ENCODE peak calls at places on chromosomes 11 and 22, in eight cellular contexts. C, D, Q, Y, T, F, W and B are unnamed samples.

GRCh38 chr22:50516068-50516467 is 8.0 kb downstream of the NCAPH2 start:
- DNase-seq in T (no peak), Y (no peak), C (no peak), F (no peak), W (no peak), D (no peak), Q (no peak), B (no peak)

GRCh38 chr11:105699203-105699602 is 89.3 kb downstream of the GRIA4 start:
- DNase-seq in F (no peak), Y (no peak), T (no peak), D (no peak), Q (no peak), C (no peak), W (no peak), B (no peak)

GRCh38 chr11:117941163-117941707 is 12.0 kb upstream of the TMPRSS13 start:
- DNase-seq in C (no peak), Y (no peak), W (no peak), D (no peak), T (no peak), Q (peak), F (no peak), B (no peak)

GRCh38 chr22:24953294-24954113 is 988 bp downstream of the KIAA1671 start:
- DNase-seq in F (no peak), C (no peak), D (peak), Y (no peak), W (peak), T (no peak), Q (no peak), B (no peak)

GRCh38 chr11:102530558-102530957 is at the start of gene MMP7:
- DNase-seq in C (no peak), D (no peak), W (no peak), T (no peak), Y (no peak), F (no peak), Q (no peak), B (no peak)

GRCh38 chr11:133836076-133836548 is 9.2 kb downstream of the SPATA19 start:
- DNase-seq in W (no peak), F (no peak), Y (no peak), Q (no peak), C (no peak), D (no peak), T (no peak), B (no peak)

GRCh38 chr11:36109850-36110606 is 166.2 kb downstream of the LDLRAD3 start:
- DNase-seq in D (no peak), W (no peak), T (peak), Q (no peak), Y (no peak), C (no peak), F (no peak), B (no peak)

GRCh38 chr11:7892059-7892699 is 38.9 kb downstream of the OR10A6 start:
- DNase-seq in Y (peak), F (no peak), W (no peak), T (no peak), D (no peak), C (no peak), Q (no peak), B (no peak)

GRCh38 chr22:42683599-42684283 is 34.5 kb upstream of the CYB5R3 start:
- DNase-seq in Q (no peak), T (no peak), D (peak), W (no peak), C (no peak), Y (no peak), F (no peak), B (no peak)

GRCh38 chr11:108788565-108789199 is 123.8 kb downstream of the DDX10 start:
- DNase-seq in W (peak), F (no peak), Q (no peak), D (no peak), Y (peak), C (no peak), T (no peak), B (no peak)

GRCh38 chr22:27686534-27686933 is 115.0 kb downstream of the MN1 start:
- DNase-seq in F (no peak), Y (no peak), T (no peak), Q (no peak), C (no peak), W (peak), D (peak), B (no peak)

GRCh38 chr11:61075891-61076290 is 26.4 kb upstream of the CD5 start:
- DNase-seq in F (no peak), D (peak), Y (no peak), Q (no peak), W (peak), T (no peak), C (no peak), B (no peak)

GRCh38 chr11:73851046-73851764 is 25.4 kb downstream of the COA4 start:
- DNase-seq in Y (no peak), D (no peak), Q (no peak), T (no peak), C (peak), F (no peak), W (no peak), B (no peak)

GRCh38 chr11:126060651-126061220 is 1.9 kb downstream of the CDON start:
- DNase-seq in Q (no peak), D (no peak), T (no peak), Y (no peak), C (no peak), F (no peak), W (peak), B (no peak)

GRCh38 chr11:12201016-12201985 is 90.9 kb downstream of the MICAL2 start:
- DNase-seq in D (no peak), T (no peak), W (peak), Y (no peak), F (no peak), Q (no peak), C (no peak), B (no peak)

GRCh38 chr22:26674211-26675190 is 17.1 kb downstream of the MIAT start:
- DNase-seq in W (no peak), C (no peak), T (no peak), Y (no peak), D (peak), F (no peak), Q (peak), B (no peak)

GRCh38 chr11:8283510-8284272 is 20.0 kb upstream of the LMO1 start:
- DNase-seq in C (no peak), D (no peak), Y (no peak), Q (peak), F (no peak), T (no peak), W (no peak), B (no peak)

GRCh38 chr22:47718337-47718736 is 955.9 kb downstream of the TBC1D22A start:
- DNase-seq in D (no peak), C (no peak), F (no peak), W (no peak), Q (no peak), T (no peak), Y (no peak), B (no peak)

GRCh38 chr22:23549198-23549595 is 30.9 kb downstream of the IGLL1 start:
- DNase-seq in F (no peak), C (no peak), Y (no peak), T (no peak), Q (peak), D (no peak), W (no peak), B (no peak)

GRCh38 chr11:14409891-14410290 is 50.9 kb upstream of the RRAS2 start:
- DNase-seq in Q (no peak), T (no peak), D (no peak), C (no peak), W (no peak), F (no peak), Y (no peak), B (no peak)

GRCh38 chr22:43273902-43274484 is 69.2 kb downstream of the SCUBE1 start:
- DNase-seq in Q (no peak), D (no peak), F (peak), W (peak), T (peak), C (peak), Y (no peak), B (peak)

GRCh38 chr11:45209904-45210699 is 63.7 kb downstream of the PRDM11 start:
- DNase-seq in W (no peak), T (no peak), F (peak), Y (no peak), C (no peak), Q (no peak), D (peak), B (no peak)

GRCh38 chr11:78199653-78200015 is 10.9 kb downstream of the USP35 start:
- DNase-seq in F (no peak), Y (no peak), C (no peak), Q (peak), W (no peak), T (no peak), D (no peak), B (no peak)

GRCh38 chr11:1515082-1516060 is 28.8 kb upstream of the MOB2 start:
- DNase-seq in T (peak), C (peak), Q (peak), Y (peak), W (peak), D (peak), F (peak), B (peak)

GRCh38 chr22:35972559-35972958 is 56.1 kb downstream of the RBFOX2 start:
- DNase-seq in D (no peak), W (no peak), Q (no peak), T (no peak), F (no peak), C (no peak), Y (no peak), B (no peak)

GRCh38 chr11:93285430-93285829 is 45.1 kb upstream of the DEUP1 start:
- DNase-seq in Q (no peak), D (no peak), Y (no peak), F (no peak), C (no peak), W (no peak), T (no peak), B (no peak)

GRCh38 chr11:102929966-102930365 is 25.6 kb downstream of the MMP13 start:
- DNase-seq in Y (no peak), D (no peak), W (no peak), C (no peak), T (no peak), Q (no peak), F (no peak), B (no peak)

GRCh38 chr22:44930711-44931035 is 79.1 kb downstream of the PHF21B start:
- DNase-seq in C (no peak), F (no peak), W (no peak), D (no peak), Y (no peak), T (no peak), Q (no peak), B (no peak)

GRCh38 chr11:70364198-70364597 is 34.1 kb upstream of the CTTN start:
- DNase-seq in Q (no peak), D (no peak), W (no peak), T (no peak), F (no peak), C (no peak), Y (no peak), B (no peak)

GRCh38 chr22:46070215-46070721 is 80.1 kb upstream of the PPARA start:
- DNase-seq in C (peak), T (no peak), D (peak), W (peak), Y (no peak), F (no peak), Q (peak), B (no peak)
- TF ChIP-seq POLR2AphosphoS5 in C (peak), T (no peak), D (no peak), W (no peak), Y (no peak), F (no peak), Q (peak), B (no peak)

DNA sequence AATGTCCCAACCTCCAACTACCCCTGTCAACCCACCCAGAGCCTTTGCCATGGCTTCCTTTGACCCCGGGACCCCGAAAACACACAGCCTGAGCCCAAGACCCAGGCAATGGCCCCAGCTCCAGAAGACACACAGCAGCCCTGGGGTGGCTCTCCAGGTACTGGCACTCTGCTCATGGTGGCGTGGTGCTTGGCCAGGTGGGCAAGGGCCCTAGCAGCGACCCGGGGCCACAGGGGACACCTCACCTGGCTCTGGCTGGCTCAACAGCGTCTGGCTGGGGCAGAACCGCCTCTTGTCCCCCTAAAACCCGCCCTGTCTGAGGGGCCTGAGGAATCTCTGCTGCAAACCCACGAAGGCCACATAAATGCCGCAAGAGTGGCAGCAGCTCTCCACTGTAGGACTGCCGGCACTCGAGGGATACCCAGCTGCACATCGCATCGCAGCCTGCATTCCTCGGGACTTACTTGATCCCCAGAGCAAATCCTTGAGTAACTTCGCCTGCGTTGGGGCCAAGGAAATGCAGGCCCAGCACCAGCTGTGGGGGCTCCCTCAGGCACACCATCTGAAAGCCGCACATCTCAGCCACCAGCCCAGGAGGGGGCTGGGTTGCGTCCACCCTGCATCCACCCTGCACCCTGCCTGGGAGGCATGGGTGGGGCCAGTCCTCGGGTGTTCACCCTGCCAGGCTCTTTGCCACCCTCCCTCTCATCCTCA is 23.1 kb upstream of the GNB1L start:
- DNase-seq in Y (no peak), Q (peak), T (peak), F (no peak), D (no peak), W (no peak), C (no peak), B (no peak)
- TF ChIP-seq POLR2AphosphoS5 in Y (no peak), Q (no peak), T (no peak), F (no peak), D (no peak), W (no peak), C (no peak), B (no peak)

GRCh38 chr22:38707346-38707745 is 1.6 kb downstream of the GTPBP1 start:
- DNase-seq in W (peak), Q (no peak), C (no peak), T (no peak), D (no peak), Y (peak), F (peak), B (no peak)

GRCh38 chr22:38706885-38707180 is 1.1 kb downstream of the GTPBP1 start:
- DNase-seq in F (peak), Y (no peak), W (no peak), C (no peak), Q (no peak), T (no peak), D (no peak), B (no peak)

GRCh38 chr22:38706101-38706884 is 549 bp downstream of the GTPBP1 start:
- DNase-seq in T (no peak), W (no peak), Y (no peak), Q (no peak), C (no peak), F (peak), D (peak), B (no peak)

GRCh38 chr22:38704568-38705234 is 1.0 kb upstream of the GTPBP1 start:
- DNase-seq in F (no peak), W (peak), Y (no peak), C (no peak), D (no peak), Q (no peak), T (no peak), B (no peak)

DNA sequence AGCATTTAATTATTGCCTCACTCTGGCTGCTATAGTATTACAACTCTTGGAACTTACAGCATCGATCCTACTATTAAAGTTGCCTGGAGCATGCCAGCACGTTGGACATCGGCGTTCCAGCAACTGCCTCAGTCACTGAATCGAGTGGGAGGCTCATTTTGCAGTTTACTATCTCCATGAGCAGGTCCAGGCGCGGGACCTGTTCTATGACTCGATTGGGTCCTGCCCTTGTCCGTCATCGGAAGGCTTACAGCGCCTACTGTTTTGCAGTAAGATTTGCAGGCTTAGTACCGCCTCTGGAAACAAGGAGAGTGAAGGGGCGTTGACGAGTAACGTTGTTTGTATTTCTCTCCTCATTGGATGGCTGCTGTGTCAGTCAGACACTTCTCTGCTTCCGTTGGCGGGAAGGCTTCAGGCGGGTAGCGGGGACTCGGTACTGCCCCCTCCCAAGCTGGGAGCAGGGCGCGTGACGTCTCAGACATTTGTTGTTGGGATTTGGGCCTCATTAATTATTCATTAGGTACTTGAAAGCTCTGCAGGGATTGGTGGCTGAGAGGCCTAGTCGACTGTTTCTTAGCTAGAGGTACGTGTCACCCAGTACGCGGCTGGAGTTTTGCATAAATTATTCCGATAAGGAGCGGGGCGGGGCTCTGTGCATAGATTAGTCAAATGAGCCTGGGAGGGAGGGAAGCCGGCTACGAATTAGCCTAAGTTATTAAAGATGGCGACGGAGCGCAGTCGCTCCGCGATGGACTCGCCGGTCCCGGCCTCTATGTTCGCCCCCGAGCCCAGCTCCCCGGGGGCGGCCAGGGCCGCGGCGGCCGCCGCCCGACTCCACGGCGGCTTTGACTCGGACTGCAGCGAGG is at the start of gene GTPBP1:
- DNase-seq in T (peak), Y (peak), D (peak), F (peak), Q (peak), W (peak), C (peak), B (peak)
- TF ChIP-seq POLR2AphosphoS5 in T (peak), Y (peak), D (peak), F (peak), Q (peak), W (peak), C (peak), B (peak)

DNA sequence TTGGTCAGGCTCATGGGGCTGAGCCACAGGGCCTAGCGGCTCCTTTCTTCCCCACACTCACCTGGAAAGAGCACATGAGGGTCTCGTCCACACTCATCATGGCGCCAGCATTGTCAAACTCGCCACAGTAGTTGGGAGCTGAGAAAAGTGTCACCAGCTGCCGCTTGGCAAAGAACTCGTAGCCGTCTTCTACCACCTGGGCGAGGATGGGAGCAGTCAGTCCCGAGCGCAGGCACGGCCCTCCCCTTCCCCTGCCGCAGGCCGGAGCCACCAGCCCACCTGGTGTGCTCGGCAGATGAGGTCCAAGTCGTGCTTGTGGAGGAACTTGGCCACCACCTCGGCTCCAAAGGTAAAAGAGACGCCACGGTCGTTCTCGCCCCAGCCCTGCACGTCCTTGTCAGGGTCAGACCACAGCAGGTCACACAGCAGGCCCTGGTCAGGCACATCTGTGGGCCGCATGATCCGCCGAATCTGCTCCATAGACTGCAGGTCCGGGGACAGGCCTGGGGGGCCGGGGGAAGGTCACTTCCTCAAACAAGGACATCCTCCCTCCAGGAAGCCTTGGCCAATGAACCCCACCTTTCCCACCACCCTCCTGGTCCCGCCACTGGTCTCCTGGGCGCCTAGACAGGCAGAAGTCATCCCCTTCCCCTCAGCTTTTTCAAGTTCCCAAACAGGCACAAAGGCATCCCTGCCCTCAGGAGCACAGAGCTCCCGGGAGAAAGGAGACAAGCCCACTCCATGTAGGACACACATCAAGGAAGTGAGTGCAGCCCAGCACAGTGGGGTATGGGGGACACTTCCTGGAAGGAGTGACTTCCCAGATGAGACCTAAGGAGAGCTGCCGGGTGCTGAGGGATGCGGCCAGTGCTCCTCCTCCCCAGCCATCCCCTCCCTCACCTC is 2.7 kb downstream of the PPP1CA start:
- DNase-seq in Q (peak), W (no peak), D (no peak), C (no peak), Y (no peak), F (no peak), T (no peak), B (no peak)
- TF ChIP-seq POLR2AphosphoS5 in Q (peak), W (no peak), D (no peak), C (peak), Y (peak), F (no peak), T (no peak), B (no peak)

GRCh38 chr11:122100222-122101080 is 15.6 kb downstream of the BLID start:
- DNase-seq in W (no peak), F (peak), Y (no peak), T (no peak), Q (no peak), C (no peak), D (peak), B (no peak)
- TF ChIP-seq POLR2AphosphoS5 in W (no peak), F (no peak), Y (no peak), T (no peak), Q (no peak), C (no peak), D (no peak), B (no peak)

DNA sequence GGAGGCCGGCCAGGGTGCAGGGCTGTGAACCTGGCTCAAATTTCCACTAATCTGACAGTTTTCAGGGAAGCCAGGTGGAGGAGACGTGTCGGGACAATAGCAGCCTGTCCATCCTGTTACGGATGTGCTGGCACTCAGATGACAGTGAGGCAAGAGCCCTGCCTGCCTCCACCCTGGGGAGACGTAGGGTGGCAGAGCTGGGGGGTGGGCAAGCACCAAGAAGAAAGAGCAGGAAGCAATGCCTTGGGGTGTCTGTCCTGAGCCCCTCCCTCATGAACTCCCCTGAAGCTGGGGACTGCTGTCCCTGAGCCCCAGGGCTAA is 10.0 kb upstream of the TRIM29 start:
- DNase-seq in D (no peak), T (no peak), F (no peak), C (no peak), Q (no peak), Y (no peak), W (no peak), B (no peak)
- TF ChIP-seq POLR2AphosphoS5 in D (no peak), T (no peak), F (peak), C (no peak), Q (no peak), Y (no peak), W (no peak), B (no peak)